ENCODE peak calls at places on chromosomes 1 and 21, in six cellular contexts. E is astrocyte, Y is ACHN, S is NCI-H524, D is tibial artery, B is smooth muscle cell of the brain vasculature. H is an unnamed sample.

GRCh38 chr1:51664412-51665240 is 47.7 kb downstream of the OSBPL9 start:
- DNase-seq in Y (no peak), B (no peak), E (peak; percentile 92), S (no peak), D (no peak), H (no peak)

GRCh38 chr1:8047686-8048522 is 21.8 kb upstream of the ERRFI1 start:
- DNase-seq in Y (no peak), S (no peak), B (no peak), D (no peak), E (peak; percentile 95), H (peak; percentile 65)

GRCh38 chr1:89489037-89489729 is 35.4 kb upstream of the LRRC8B start:
- DNase-seq in S (no peak), Y (no peak), D (no peak), B (no peak), E (peak; percentile 51), H (peak; percentile 28)

GRCh38 chr1:177753655-177754054 is 216.2 kb downstream of the SEC16B start:
- DNase-seq in Y (no peak), B (no peak), E (no peak), S (no peak), D (no peak), H (no peak)

GRCh38 chr1:248696261-248696660 is 6.3 kb downstream of the OR14I1 start:
- DNase-seq in E (no peak), D (no peak), B (no peak), S (peak; percentile 19), Y (peak; percentile 43), H (no peak)

GRCh38 chr1:38129971-38130370 is 83.4 kb upstream of the POU3F1 start:
- DNase-seq in Y (peak; percentile 15), S (no peak), D (no peak), B (no peak), E (no peak), H (peak; percentile 56)

GRCh38 chr1:212651521-212651920 is 43.0 kb downstream of the ATF3 start:
- DNase-seq in S (no peak), E (peak; percentile 45), B (no peak), Y (no peak), D (no peak), H (no peak)

GRCh38 chr1:232470711-232471110 is 159.2 kb downstream of the SIPA1L2 start:
- DNase-seq in B (no peak), D (no peak), S (no peak), Y (no peak), E (no peak), H (no peak)

GRCh38 chr21:42684109-42684916 is 30.9 kb downstream of the PDE9A start:
- DNase-seq in B (no peak), S (no peak), D (no peak), Y (no peak), E (no peak), H (no peak)

GRCh38 chr1:227357229-227358078 is 39.2 kb upstream of the CDC42BPA start:
- DNase-seq in Y (peak; percentile 90), B (peak; percentile 57), E (peak; percentile 81), S (no peak), D (peak; percentile 43), H (peak; percentile 80)

GRCh38 chr1:199247891-199248290 is 609.1 kb downstream of the PTPRC start:
- DNase-seq in B (no peak), S (no peak), D (no peak), E (no peak), Y (no peak), H (no peak)

GRCh38 chr1:13517193-13517812 is 3.5 kb upstream of the LRRC38 start:
- DNase-seq in E (no peak), B (no peak), Y (no peak), S (peak; percentile 44), D (no peak), H (no peak)

GRCh38 chr1:30823969-30824735 is 66.6 kb upstream of the LAPTM5 start:
- DNase-seq in Y (peak; percentile 97), D (peak; percentile 95), B (peak; percentile 99), S (peak; percentile 95), E (peak; percentile 99), H (peak; percentile 98)

GRCh38 chr1:62444701-62445100 is 7.9 kb downstream of the USP1 start:
- DNase-seq in D (no peak), B (no peak), S (no peak), Y (no peak), E (no peak), H (no peak)

GRCh38 chr1:108016451-108016920 is 51.5 kb upstream of the VAV3 start:
- DNase-seq in E (peak; percentile 97), B (no peak), Y (peak; percentile 70), S (peak; percentile 85), D (no peak), H (peak; percentile 98)

GRCh38 chr1:220044683-220045355 is 1.5 kb downstream of the EPRS1 start:
- DNase-seq in B (no peak), S (no peak), Y (no peak), D (no peak), E (no peak), H (no peak)

GRCh38 chr1:225476100-225476511 is 48.3 kb upstream of the LBR start:
- DNase-seq in D (no peak), B (no peak), S (no peak), E (no peak), Y (no peak), H (no peak)

GRCh38 chr1:57067863-57068262 is 102.0 kb upstream of the C8B start:
- DNase-seq in B (no peak), S (no peak), D (no peak), E (no peak), Y (no peak), H (no peak)

GRCh38 chr1:162391790-162392563 is 10.4 kb downstream of the C1orf226 start:
- DNase-seq in D (no peak), S (peak; percentile 81), B (no peak), Y (peak; percentile 59), E (peak; percentile 25), H (no peak)

GRCh38 chr1:53575141-53575947 is 116.1 kb downstream of the DMRTB1 start:
- DNase-seq in S (no peak), D (peak; percentile 18), Y (no peak), B (no peak), E (no peak), H (no peak)

GRCh38 chr1:167197692-167198091 is 23.0 kb upstream of the POU2F1 start:
- DNase-seq in E (no peak), Y (no peak), S (no peak), D (no peak), B (no peak), H (no peak)

GRCh38 chr1:32701421-32701911 is 1.1 kb downstream of the SYNC start:
- DNase-seq in S (peak; percentile 52), Y (no peak), E (no peak), B (no peak), D (peak; percentile 27), H (no peak)

GRCh38 chr1:91835087-91835521 is 50.8 kb downstream of the TGFBR3 start:
- DNase-seq in B (no peak), S (no peak), E (no peak), D (no peak), Y (no peak), H (peak; percentile 53)

GRCh38 chr1:220176540-220176939 is 82.6 kb downstream of the IARS2 start:
- DNase-seq in D (no peak), B (no peak), S (no peak), E (no peak), Y (no peak), H (no peak)

GRCh38 chr21:31660134-31660565 is 657 bp downstream of the SOD1 start:
- DNase-seq in E (no peak), Y (peak; percentile 34), B (no peak), D (peak; percentile 34), S (peak; percentile 46), H (no peak)

GRCh38 chr1:168865850-168866620 is 137.0 kb upstream of the DPT start:
- DNase-seq in Y (no peak), E (no peak), B (no peak), S (no peak), D (no peak), H (no peak)

GRCh38 chr1:184028854-184029623 is 8.5 kb downstream of the COLGALT2 start:
- DNase-seq in S (peak; percentile 51), B (no peak), D (peak; percentile 39), E (no peak), Y (no peak), H (no peak)

GRCh38 chr1:57423135-57424131 is at the start of gene DAB1:
- DNase-seq in S (peak; percentile 36), Y (no peak), E (peak; percentile 15), B (no peak), D (no peak), H (no peak)

GRCh38 chr21:43917515-43918384 is 52.7 kb downstream of the AGPAT3 start:
- DNase-seq in E (no peak), Y (no peak), B (no peak), D (no peak), S (no peak), H (no peak)

GRCh38 chr1:239388578-239388977 is 2.2 kb downstream of the CHRM3 start:
- DNase-seq in D (no peak), S (no peak), Y (no peak), B (no peak), E (no peak), H (no peak)

GRCh38 chr1:68128157-68128556 is 77.7 kb upstream of the DIRAS3 start:
- DNase-seq in S (no peak), Y (no peak), D (no peak), E (peak; percentile 90), B (no peak), H (no peak)

GRCh38 chr21:45818904-45819285 is 162.7 kb upstream of the COL6A1 start:
- DNase-seq in E (peak; percentile 83), B (no peak), D (no peak), S (peak; percentile 18), Y (peak; percentile 71), H (no peak)

GRCh38 chr1:221723918-221724263 is 18.0 kb downstream of the DUSP10 start:
- DNase-seq in D (no peak), S (no peak), Y (no peak), B (no peak), E (no peak), H (no peak)

GRCh38 chr1:59292557-59292956 is 4.3 kb upstream of the FGGY start:
- DNase-seq in Y (no peak), D (peak; percentile 69), S (no peak), B (no peak), E (no peak), H (peak; percentile 33)

H was measured in NCI-H226.